ENCODE peak calls at places on chromosome 22, in four cellular contexts. One of them, this sample, is unnamed.

GRCh38 chr22:32389685-32390084 is 22.4 kb downstream of the RTCB start:
- DNase-seq in colonic mucosa: no peak
- DNase-seq in ovary: no peak
- DNase-seq in LoVo: no peak
- DNase-seq in this sample: no peak

GRCh38 chr22:37211075-37211852 is 1.0 kb downstream of the SSTR3 start:
- DNase-seq in colonic mucosa: no peak
- DNase-seq in ovary: peak
- DNase-seq in LoVo: no peak
- DNase-seq in this sample: no peak

GRCh38 chr22:49976439-49977175 is 16.0 kb downstream of the PIM3 start:
- DNase-seq in ovary: no peak
- DNase-seq in LoVo: no peak
- DNase-seq in colonic mucosa: no peak
- DNase-seq in this sample: no peak

GRCh38 chr22:38657248-38657909 is 941 bp downstream of the CBY1 start:
- DNase-seq in colonic mucosa: peak
- DNase-seq in LoVo: peak
- DNase-seq in ovary: no peak
- DNase-seq in this sample: no peak

GRCh38 chr22:46444390-46444854 is 93.0 kb downstream of the CELSR1 start:
- DNase-seq in colonic mucosa: peak
- DNase-seq in ovary: no peak
- DNase-seq in LoVo: no peak
- DNase-seq in this sample: no peak

GRCh38 chr22:19734837-19735382 is 11.6 kb downstream of the GP1BB start:
- DNase-seq in LoVo: no peak
- DNase-seq in colonic mucosa: no peak
- DNase-seq in ovary: no peak
- DNase-seq in this sample: no peak

GRCh38 chr22:40524392-40525249 is 111.9 kb downstream of the MRTFA start:
- DNase-seq in colonic mucosa: no peak
- DNase-seq in LoVo: no peak
- DNase-seq in ovary: peak
- DNase-seq in this sample: no peak

GRCh38 chr22:46104170-46104880 is 46.0 kb upstream of the PPARA start:
- DNase-seq in colonic mucosa: no peak
- DNase-seq in LoVo: no peak
- DNase-seq in ovary: peak
- DNase-seq in this sample: no peak

GRCh38 chr22:24485608-24486007 is 9.5 kb upstream of the UPB1 start:
- DNase-seq in LoVo: no peak
- DNase-seq in colonic mucosa: no peak
- DNase-seq in ovary: no peak
- DNase-seq in this sample: no peak

GRCh38 chr22:46911341-46911740 is 148.9 kb downstream of the TBC1D22A start:
- DNase-seq in colonic mucosa: no peak
- DNase-seq in ovary: no peak
- DNase-seq in LoVo: no peak
- DNase-seq in this sample: no peak

GRCh38 chr22:48567213-48567975 is 1260.3 kb downstream of the BRD1 start:
- DNase-seq in ovary: no peak
- DNase-seq in LoVo: no peak
- DNase-seq in colonic mucosa: no peak
- DNase-seq in this sample: peak

GRCh38 chr22:40218723-40219294 is 41.1 kb downstream of the TNRC6B start:
- DNase-seq in LoVo: no peak
- DNase-seq in ovary: no peak
- DNase-seq in colonic mucosa: peak
- DNase-seq in this sample: no peak

GRCh38 chr22:46953968-46954755 is 191.7 kb downstream of the TBC1D22A start:
- DNase-seq in ovary: no peak
- DNase-seq in LoVo: no peak
- DNase-seq in colonic mucosa: no peak
- DNase-seq in this sample: no peak

GRCh38 chr22:31313366-31314147 is 21.3 kb upstream of the PIK3IP1 start:
- DNase-seq in colonic mucosa: peak
- DNase-seq in ovary: peak
- DNase-seq in LoVo: peak
- DNase-seq in this sample: peak

GRCh38 chr22:22928666-22929380 is 41.2 kb downstream of the IGLL5 start:
- DNase-seq in ovary: no peak
- DNase-seq in colonic mucosa: peak
- DNase-seq in LoVo: no peak
- DNase-seq in this sample: no peak

GRCh38 chr22:40247976-40248375 is 70.3 kb downstream of the TNRC6B start:
- DNase-seq in LoVo: no peak
- DNase-seq in ovary: no peak
- DNase-seq in colonic mucosa: no peak
- DNase-seq in this sample: no peak

GRCh38 chr22:38346506-38346905 is 29.3 kb upstream of the CSNK1E start:
- DNase-seq in ovary: no peak
- DNase-seq in colonic mucosa: no peak
- DNase-seq in LoVo: no peak
- DNase-seq in this sample: no peak

GRCh38 chr22:43747877-43748276 is 64.2 kb downstream of the EFCAB6 start:
- DNase-seq in colonic mucosa: no peak
- DNase-seq in ovary: no peak
- DNase-seq in LoVo: no peak
- DNase-seq in this sample: no peak

GRCh38 chr22:33917744-33918406 is 2.4 kb downstream of the LARGE1 start:
- DNase-seq in ovary: no peak
- DNase-seq in colonic mucosa: no peak
- DNase-seq in LoVo: no peak
- DNase-seq in this sample: no peak

GRCh38 chr22:49294656-49295464 is 532.8 kb downstream of the BRD1 start:
- DNase-seq in colonic mucosa: no peak
- DNase-seq in ovary: no peak
- DNase-seq in LoVo: no peak
- DNase-seq in this sample: no peak

GRCh38 chr22:30444632-30445437 is 19.3 kb downstream of the MTFP1 start:
- DNase-seq in ovary: no peak
- DNase-seq in LoVo: peak
- DNase-seq in colonic mucosa: peak
- DNase-seq in this sample: peak

GRCh38 chr22:16601437-16602223 is 9.0 kb upstream of the CCT8L2 start:
- DNase-seq in LoVo: no peak
- DNase-seq in colonic mucosa: no peak
- DNase-seq in ovary: peak
- DNase-seq in this sample: no peak

GRCh38 chr22:50704510-50705218 is 32.0 kb downstream of the SHANK3 start:
- DNase-seq in colonic mucosa: no peak
- DNase-seq in ovary: no peak
- DNase-seq in LoVo: no peak
- DNase-seq in this sample: no peak

GRCh38 chr22:25407859-25408229 is 156.6 kb upstream of the GRK3 start:
- DNase-seq in ovary: no peak
- DNase-seq in colonic mucosa: no peak
- DNase-seq in LoVo: no peak
- DNase-seq in this sample: no peak

GRCh38 chr22:21446827-21447690 is 20.1 kb upstream of the TMEM191C start:
- DNase-seq in LoVo: no peak
- DNase-seq in ovary: no peak
- DNase-seq in colonic mucosa: no peak
- DNase-seq in this sample: no peak

This sample was measured in foreskin melanocyte.